ENCODE peak calls at places on chromosomes 13 and 19, in six cellular contexts. H, Q, J, P, G and A are unnamed samples.

GRCh38 chr13:73000027-73000674 is 58.7 kb upstream of the KLF5 start:
- DNase-seq in H (no peak), G (no peak), J (no peak), P (no peak), Q (no peak), A (no peak)

GRCh38 chr13:64871742-64872141 is 2358.4 kb downstream of the PCDH9 start:
- DNase-seq in H (no peak), P (no peak), J (no peak), Q (peak; percentile 55), G (no peak), A (no peak)

GRCh38 chr13:110126391-110126961 is 180.5 kb downstream of the COL4A1 start:
- DNase-seq in J (peak; percentile 86), P (no peak), Q (peak; percentile 77), G (no peak), H (no peak), A (peak; percentile 96)

GRCh38 chr13:41389580-41389979 is 67.8 kb upstream of the RGCC start:
- DNase-seq in Q (no peak), P (no peak), J (no peak), H (no peak), G (no peak), A (no peak)

GRCh38 chr13:21639604-21640003 is 31.3 kb upstream of the FGF9 start:
- DNase-seq in J (no peak), H (no peak), G (no peak), P (no peak), Q (no peak), A (no peak)

GRCh38 chr19:33385956-33386355 is 12.4 kb downstream of the CEBPG start:
- DNase-seq in P (peak; percentile 64), G (peak; percentile 25), H (peak; percentile 22), J (peak; percentile 76), Q (no peak), A (no peak)

GRCh38 chr13:63139277-63139676 is 1723.6 kb upstream of the PCDH20 start:
- DNase-seq in H (no peak), G (no peak), P (no peak), J (no peak), Q (no peak), A (no peak)

GRCh38 chr19:52214241-52214640 is 24.4 kb downstream of the PPP2R1A start:
- DNase-seq in Q (no peak), J (no peak), H (no peak), G (no peak), P (no peak), A (no peak)

GRCh38 chr13:42524487-42525034 is 49.4 kb upstream of the TNFSF11 start:
- DNase-seq in P (no peak), H (no peak), Q (no peak), J (no peak), G (no peak), A (no peak)

GRCh38 chr13:44013666-44014291 is 134.1 kb downstream of the LACC1 start:
- DNase-seq in P (no peak), G (no peak), Q (peak; percentile 17), H (no peak), J (no peak), A (peak; percentile 98)

GRCh38 chr19:41302624-41303351 is 7.2 kb upstream of the CCDC97 start:
- DNase-seq in Q (no peak), H (no peak), G (no peak), J (no peak), P (no peak), A (no peak)

GRCh38 chr19:10468133-10468532 is 35.0 kb downstream of the KEAP1 start:
- DNase-seq in Q (no peak), H (no peak), P (no peak), J (no peak), G (no peak), A (no peak)

GRCh38 chr13:31860002-31860401 is 120.7 kb downstream of the RXFP2 start:
- DNase-seq in P (peak; percentile 38), Q (no peak), H (no peak), J (peak; percentile 35), G (no peak), A (no peak)

GRCh38 chr13:104833221-104833620 is 1702.2 kb downstream of the EFNB2 start:
- DNase-seq in J (no peak), G (no peak), P (no peak), H (no peak), Q (no peak), A (no peak)

GRCh38 chr13:42041684-42042035 is 6.8 kb upstream of the DGKH start:
- DNase-seq in P (peak; percentile 48), G (peak; percentile 43), H (peak; percentile 68), Q (peak; percentile 65), J (peak; percentile 69), A (no peak)

GRCh38 chr19:42531313-42531712 is 3.0 kb upstream of the CEACAM1 start:
- DNase-seq in P (no peak), J (no peak), G (no peak), Q (no peak), H (no peak), A (no peak)

GRCh38 chr13:44321961-44322360 is 51.7 kb upstream of the SERP2 start:
- DNase-seq in P (no peak), J (no peak), Q (no peak), G (no peak), H (no peak), A (no peak)

GRCh38 chr13:111388851-111389500 is 68.5 kb downstream of the TEX29 start:
- DNase-seq in G (no peak), J (no peak), Q (no peak), H (no peak), P (peak; percentile 28), A (no peak)

GRCh38 chr19:2616741-2617392 is 85.6 kb downstream of the GNG7 start:
- DNase-seq in J (no peak), P (no peak), Q (peak; percentile 37), G (peak; percentile 17), H (no peak), A (no peak)

GRCh38 chr13:49329831-49330545 is 82.3 kb downstream of the CDADC1 start:
- DNase-seq in Q (no peak), P (no peak), H (no peak), J (no peak), G (no peak), A (no peak)

GRCh38 chr13:53357582-53357981 is 329.0 kb downstream of the OLFM4 start:
- DNase-seq in Q (no peak), P (no peak), H (no peak), J (no peak), G (no peak), A (no peak)

GRCh38 chr19:57606931-57607330 is 7.1 kb upstream of the ZNF134 start:
- DNase-seq in J (no peak), G (no peak), Q (no peak), P (no peak), H (no peak), A (no peak)

GRCh38 chr13:99819962-99820361 is 151.6 kb downstream of the ZIC5 start:
- DNase-seq in J (no peak), G (no peak), H (no peak), P (no peak), Q (no peak), A (no peak)

GRCh38 chr13:44103721-44104490 is 224.2 kb downstream of the LACC1 start:
- DNase-seq in G (no peak), Q (no peak), J (no peak), P (peak; percentile 81), H (no peak), A (no peak)

GRCh38 chr13:113291997-113292862 is 4.8 kb upstream of the LAMP1 start:
- DNase-seq in J (peak; percentile 34), H (peak; percentile 64), Q (no peak), G (no peak), P (no peak), A (no peak)

GRCh38 chr19:34838753-34839431 is 65.9 kb upstream of the ZNF599 start:
- DNase-seq in H (peak; percentile 73), G (peak; percentile 29), Q (no peak), J (peak; percentile 26), P (no peak), A (no peak)

GRCh38 chr13:81714513-81714912 is 1373.6 kb upstream of the SPRY2 start:
- DNase-seq in P (no peak), J (no peak), G (no peak), H (no peak), Q (no peak), A (no peak)

GRCh38 chr13:27607125-27607524 is 13.2 kb downstream of the LNX2 start:
- DNase-seq in Q (peak; percentile 23), G (no peak), P (no peak), H (no peak), J (no peak), A (peak; percentile 54)

GRCh38 chr13:97911311-97912138 is 42.0 kb upstream of the IPO5 start:
- DNase-seq in H (no peak), J (no peak), G (no peak), P (no peak), Q (no peak), A (no peak)

DNA sequence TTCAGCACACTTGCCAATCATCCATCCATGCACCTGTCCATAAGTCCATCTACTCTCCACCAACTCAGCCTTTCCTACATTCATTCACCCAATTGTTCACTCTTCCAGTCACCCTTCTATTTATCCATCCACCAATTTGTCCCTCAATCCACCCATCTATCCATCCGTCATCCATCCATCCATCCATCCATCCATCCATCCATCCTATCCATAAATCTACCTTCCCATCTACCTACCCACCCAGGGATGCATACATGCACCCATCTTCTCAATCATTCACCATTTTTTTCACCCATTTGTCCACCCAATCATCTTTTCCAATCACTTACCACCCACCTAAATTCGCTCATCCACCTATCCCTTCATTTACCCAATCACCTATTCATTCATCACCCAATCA is 14.6 kb upstream of the CEACAM20 start:
- DNase-seq in Q (no peak), G (no peak), J (no peak), P (no peak), H (no peak), A (no peak)
- H3K4me3 ChIP-seq in Q (no peak overlapping the region), G (no peak overlapping the region), J (no peak overlapping the region), P (no peak overlapping the region), H (no peak overlapping the region), A (no peak overlapping the region)

GRCh38 chr19:30367001-30367400 is 5.2 kb upstream of the ZNF536 start:
- DNase-seq in P (no peak), H (no peak), J (no peak), Q (no peak), G (no peak), A (no peak)
- H3K4me3 ChIP-seq in P (no peak overlapping the region), H (no peak overlapping the region), J (no peak overlapping the region), Q (no peak overlapping the region), G (no peak overlapping the region), A (no peak overlapping the region)

DNA sequence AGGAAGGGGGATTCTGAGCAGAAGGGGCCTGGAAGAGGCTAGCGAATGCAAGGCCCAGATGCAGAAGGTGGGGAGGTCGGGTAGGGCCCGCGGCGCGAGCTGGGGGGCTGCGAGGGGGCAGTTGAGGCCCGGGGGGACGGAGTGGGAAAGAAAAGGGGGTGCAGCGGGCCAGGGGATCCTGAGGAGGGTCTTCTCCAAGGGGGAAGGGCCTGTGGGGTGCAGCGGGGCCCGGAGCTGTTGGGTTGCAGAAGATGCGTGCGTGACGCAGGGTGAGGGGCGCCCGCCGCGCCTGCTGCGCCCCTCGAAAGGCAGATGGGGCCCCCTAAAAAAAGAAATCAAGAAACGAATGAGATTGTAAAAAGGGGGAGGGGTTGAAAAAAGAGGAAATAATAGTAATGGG is 313 bp downstream of the ZNF541 start:
- DNase-seq in Q (no peak), P (no peak), J (no peak), H (no peak), G (no peak), A (no peak)
- H3K4me3 ChIP-seq in Q (peak overlapping the region; percentile 55), P (no peak overlapping the region), J (peak overlapping the region; percentile 42), H (no peak overlapping the region), G (no peak overlapping the region), A (no peak overlapping the region)

DNA sequence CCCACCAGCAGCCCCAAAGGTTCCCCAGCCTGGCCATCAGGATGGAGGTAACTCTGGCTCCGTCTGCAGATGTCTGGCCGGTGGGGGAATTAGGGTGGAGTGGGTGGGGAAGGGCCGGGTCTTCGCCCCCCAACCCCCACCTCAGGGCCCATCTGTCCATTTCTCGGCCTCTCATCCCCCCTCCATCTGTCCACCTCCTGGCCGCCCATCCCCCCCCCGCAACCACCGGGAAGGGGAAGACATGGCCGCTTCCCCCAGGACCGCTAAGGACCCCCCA is 833 bp downstream of the LRFN1 start:
- DNase-seq in H (no peak), Q (no peak), G (no peak), J (no peak), P (no peak), A (no peak)
- H3K4me3 ChIP-seq in H (peak overlapping the region; percentile 95), Q (no peak overlapping the region), G (peak overlapping the region; percentile 67), J (no peak overlapping the region), P (peak overlapping the region; percentile 71), A (peak overlapping the region; percentile 44)